ENCODE peak calls at places on chromosomes 11 and 22, in five cellular contexts. J, R, X, H and B are unnamed samples.

GRCh38 chr11:119489087-119489486 is 66.1 kb upstream of the THY1 start:
- DNase-seq in X (no peak), J (no peak), H (no peak), R (peak), B (no peak)

GRCh38 chr11:115561116-115561515 is 56.9 kb upstream of the CADM1 start:
- DNase-seq in J (no peak), R (no peak), H (no peak), X (no peak), B (no peak)

GRCh38 chr11:38718659-38719058 is 2120.6 kb upstream of the RAG2 start:
- DNase-seq in H (no peak), X (peak), R (no peak), J (no peak), B (no peak)

GRCh38 chr11:65778431-65778900 is 2.3 kb downstream of the AP5B1 start:
- DNase-seq in H (no peak), R (no peak), J (no peak), X (no peak), B (no peak)

GRCh38 chr11:78651923-78652602 is 77.4 kb upstream of the NARS2 start:
- DNase-seq in R (peak), H (no peak), X (no peak), J (no peak), B (no peak)

GRCh38 chr11:9600651-9601040 is 27.2 kb downstream of the WEE1 start:
- DNase-seq in X (no peak), R (peak), J (no peak), H (no peak), B (peak)

GRCh38 chr11:45100338-45100737 is 46.1 kb upstream of the PRDM11 start:
- DNase-seq in R (peak), J (peak), X (peak), H (no peak), B (peak)

GRCh38 chr11:60891103-60891741 is 15.2 kb downstream of the PRPF19 start:
- DNase-seq in H (no peak), X (peak), R (no peak), J (no peak), B (peak)

GRCh38 chr22:24996420-24996952 is 44.0 kb downstream of the KIAA1671 start:
- DNase-seq in R (peak), H (no peak), X (no peak), J (peak), B (no peak)

GRCh38 chr11:19561011-19561410 is 151.6 kb upstream of the NAV2 start:
- DNase-seq in J (no peak), R (no peak), X (no peak), H (no peak), B (peak)

GRCh38 chr22:39959640-39960447 is at the start of gene TMA7B:
- DNase-seq in H (no peak), X (peak), R (no peak), J (peak), B (peak)

GRCh38 chr11:94128171-94128745 is 383 bp upstream of the PANX1 start:
- DNase-seq in J (no peak), R (peak), X (no peak), H (no peak), B (no peak)

GRCh38 chr11:83852775-83853442 is 566.7 kb upstream of the CCDC90B start:
- DNase-seq in H (peak), X (no peak), R (no peak), J (no peak), B (no peak)

GRCh38 chr22:50531546-50532352 is 1.9 kb upstream of the TYMP start:
- DNase-seq in J (peak), R (peak), H (no peak), X (no peak), B (peak)

GRCh38 chr22:17633217-17633997 is 4.9 kb upstream of the ATP6V1E1 start:
- DNase-seq in X (peak), J (peak), R (no peak), H (peak), B (peak)

GRCh38 chr22:50731811-50732624 is 6.0 kb upstream of the ACR start:
- DNase-seq in H (peak), X (peak), J (peak), R (peak), B (peak)

GRCh38 chr11:62544521-62545436 is 1.8 kb downstream of the AHNAK start:
- DNase-seq in J (peak), X (peak), H (no peak), R (no peak), B (no peak)

DNA sequence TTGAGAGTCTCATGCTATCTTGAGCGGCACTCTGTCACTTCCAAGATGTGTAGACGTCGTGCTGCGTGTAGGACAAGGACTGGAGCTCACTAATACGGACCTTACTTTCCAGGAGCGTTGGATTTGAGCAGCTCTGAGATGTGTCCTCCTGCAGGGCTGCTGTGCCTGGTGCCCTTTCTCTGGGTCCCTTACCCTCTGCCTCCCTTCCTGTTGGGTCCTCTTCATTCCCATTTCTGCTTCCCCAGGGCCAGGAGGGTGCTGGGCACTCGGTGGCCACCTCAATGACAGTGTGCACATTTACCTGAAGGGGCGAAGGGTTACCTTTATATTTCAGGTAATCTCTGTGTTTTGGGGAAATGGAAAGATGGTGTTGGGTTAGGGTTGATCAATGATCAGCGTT is 4.0 kb downstream of the PTDSS2 start:
- DNase-seq in J (no peak), R (no peak), H (no peak), X (no peak), B (no peak)
- TF ChIP-seq MAFK in J (no peak), R (no peak), H (no peak), X (no peak), B (no peak)

DNA sequence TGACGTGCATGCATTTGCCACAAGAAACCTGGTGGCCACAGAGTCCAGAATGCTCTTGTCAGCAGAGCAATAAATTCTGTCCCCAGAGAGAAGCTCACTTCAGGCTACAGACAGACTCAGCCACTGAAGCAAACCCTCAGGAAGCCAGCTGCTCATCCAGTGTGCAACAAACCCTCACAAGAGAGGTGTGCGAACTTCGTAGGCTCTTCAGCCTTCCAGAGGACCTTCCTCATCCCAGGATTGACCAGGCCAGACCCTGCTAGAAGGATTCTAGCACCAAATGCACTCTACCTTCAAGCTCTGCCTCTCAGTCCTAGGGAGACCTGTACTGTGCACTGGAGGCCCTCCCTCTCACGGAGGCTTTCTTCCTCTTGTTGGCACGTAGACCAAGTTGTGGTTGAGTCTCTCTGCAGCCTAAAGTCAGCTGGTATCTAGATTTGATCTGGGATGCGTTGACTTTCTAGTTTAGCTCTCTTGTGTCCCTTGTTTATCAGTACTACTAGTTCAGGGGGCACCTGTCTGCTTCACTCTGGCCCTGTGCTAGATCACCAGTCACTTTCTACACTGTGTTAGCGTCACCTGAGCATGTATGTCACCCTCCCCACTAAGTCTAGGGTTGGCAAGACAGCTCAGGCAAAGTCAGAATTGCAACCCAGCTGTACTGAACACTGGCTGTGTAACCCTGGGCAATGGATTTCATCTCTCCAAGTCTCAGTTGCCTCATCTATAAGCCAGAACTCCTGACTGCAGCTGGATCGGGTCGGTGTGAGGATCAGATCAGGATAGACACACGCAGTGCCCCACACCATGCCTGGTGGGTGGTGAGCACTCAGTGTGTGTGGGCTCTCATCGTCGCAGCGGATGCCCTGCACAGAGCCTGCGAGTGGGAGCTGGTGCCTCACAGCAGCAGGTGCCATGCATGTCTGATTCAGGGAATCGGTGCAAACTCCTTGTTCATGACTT is 22.1 kb upstream of the TMPRSS13 start:
- DNase-seq in J (no peak), R (peak), H (no peak), X (no peak), B (no peak)
- TF ChIP-seq MAFK in J (no peak), R (no peak), H (no peak), X (no peak), B (no peak)

GRCh38 chr11:74570266-74571061 is 21.9 kb upstream of the POLD3 start:
- DNase-seq in R (peak), J (peak), X (peak), H (peak), B (peak)
- TF ChIP-seq MAFK in R (no peak), J (no peak), X (no peak), H (no peak), B (no peak)

DNA sequence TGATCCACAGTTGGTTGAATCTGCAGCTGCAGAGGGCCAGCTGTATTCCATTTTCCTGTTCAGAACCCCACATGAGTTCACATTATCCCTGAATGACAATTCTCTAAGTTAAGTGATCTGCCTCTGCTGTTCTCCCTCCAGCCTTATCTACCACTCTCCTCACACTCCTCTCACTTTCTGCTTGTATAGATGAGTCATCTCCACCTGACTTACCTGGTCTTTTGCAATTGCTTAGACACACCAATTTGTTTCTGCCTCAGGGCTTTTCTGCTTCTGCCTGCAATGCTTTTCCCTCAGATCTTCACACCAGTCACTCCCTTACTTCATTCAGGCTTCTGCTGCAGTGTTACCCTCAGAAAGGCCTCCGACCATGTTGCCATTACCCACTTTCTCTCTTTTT is 118.1 kb downstream of the ATM start:
- DNase-seq in X (peak), J (peak), H (peak), R (no peak), B (no peak)
- TF ChIP-seq MAFK in X (no peak), J (no peak), H (no peak), R (no peak), B (no peak)

GRCh38 chr11:72012897-72013721 is 14.4 kb downstream of the IL18BP start:
- DNase-seq in R (no peak), H (no peak), J (peak), X (no peak), B (peak)

GRCh38 chr11:72013765-72014711 is 15.3 kb downstream of the IL18BP start:
- DNase-seq in R (no peak), H (no peak), X (no peak), J (no peak), B (no peak)

GRCh38 chr11:72012091-72012630 is 13.5 kb downstream of the IL18BP start:
- DNase-seq in H (no peak), X (no peak), R (no peak), J (no peak), B (no peak)

GRCh38 chr11:72014761-72015320 is 16.1 kb downstream of the IL18BP start:
- DNase-seq in J (no peak), R (no peak), H (no peak), X (no peak), B (no peak)

GRCh38 chr11:72015511-72016061 is 16.9 kb downstream of the IL18BP start:
- DNase-seq in H (peak), X (no peak), R (no peak), J (peak), B (peak)
- TF ChIP-seq MAFK in H (no peak), X (no peak), R (no peak), J (no peak), B (no peak)

GRCh38 chr11:64224151-64224890 is 1.7 kb downstream of the TRPT1 start:
- DNase-seq in H (no peak), J (no peak), R (no peak), X (no peak), B (no peak)
- TF ChIP-seq MAFK in H (no peak), J (no peak), R (no peak), X (no peak), B (no peak)

GRCh38 chr11:43944761-43945311 is 2.4 kb downstream of the C11orf96 start:
- DNase-seq in J (peak), H (peak), R (peak), X (peak), B (peak)
- TF ChIP-seq MAFK in J (no peak), H (no peak), R (no peak), X (no peak), B (no peak)

GRCh38 chr11:34566209-34566551 is 52.6 kb upstream of the ELF5 start:
- DNase-seq in J (no peak), H (peak), R (no peak), X (no peak), B (no peak)

GRCh38 chr11:34564807-34565241 is 51.2 kb upstream of the ELF5 start:
- DNase-seq in R (no peak), H (peak), X (no peak), J (no peak), B (no peak)

GRCh38 chr11:34564406-34564805 is 50.8 kb upstream of the ELF5 start:
- DNase-seq in H (no peak), R (no peak), J (no peak), X (no peak), B (peak)

GRCh38 chr11:34566736-34567135 is 53.1 kb upstream of the ELF5 start:
- DNase-seq in X (no peak), H (no peak), R (no peak), J (no peak), B (no peak)

DNA sequence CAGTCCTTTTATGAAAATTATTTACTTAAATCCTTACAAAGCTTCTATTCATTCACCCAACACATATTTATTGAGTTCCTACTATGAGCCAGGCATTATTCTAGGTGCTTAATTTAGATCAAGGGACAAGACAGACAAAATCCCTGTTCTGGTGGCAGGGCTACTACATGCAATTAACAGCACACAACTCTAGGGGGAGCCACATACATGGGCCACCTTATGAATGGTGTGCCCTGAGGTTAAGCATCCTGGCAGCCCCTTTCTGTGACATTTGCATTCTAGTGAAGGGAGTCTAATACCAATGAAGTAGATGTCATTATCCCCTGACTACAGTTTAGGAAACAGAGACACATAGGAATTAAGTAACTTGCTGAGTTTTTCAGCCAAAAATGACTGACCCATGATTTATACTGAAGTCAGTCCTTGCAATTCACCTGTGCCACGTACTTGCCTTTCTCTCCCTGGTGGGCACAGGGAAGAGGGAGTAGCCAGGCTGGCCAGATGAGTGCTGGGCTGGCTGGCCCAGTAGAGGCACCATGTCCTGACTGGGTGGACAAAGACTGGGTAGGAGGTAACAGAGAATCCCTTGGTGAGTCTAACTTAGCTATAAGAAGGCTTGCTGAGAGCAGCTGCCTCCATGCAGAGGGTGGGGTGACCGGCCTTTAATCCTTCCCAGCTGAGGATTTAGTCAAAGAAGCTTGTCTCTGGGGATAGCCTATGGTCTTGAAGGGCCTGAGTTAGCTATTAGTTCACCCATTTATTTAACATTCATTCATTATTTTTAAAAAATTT is 52.0 kb upstream of the ELF5 start:
- DNase-seq in J (peak), R (no peak), H (peak), X (peak), B (no peak)
- TF ChIP-seq MAFK in J (no peak), R (no peak), H (no peak), X (no peak), B (no peak)

GRCh38 chr11:124793466-124794278 is 6.5 kb downstream of the MSANTD2 start:
- DNase-seq in X (peak), J (peak), H (peak), R (no peak), B (peak)
- TF ChIP-seq MAFK in X (no peak), J (no peak), H (no peak), R (no peak), B (no peak)

GRCh38 chr11:43574949-43575915 is 105.3 kb upstream of the HSD17B12 start:
- DNase-seq in J (peak), H (no peak), X (no peak), R (peak), B (peak)
- TF ChIP-seq MAFK in J (no peak), H (no peak), X (no peak), R (no peak), B (no peak)